ENCODE peak calls at places on chromosome 7, in ten cellular contexts. H is PC-9, Z is tibial nerve, P is cardiac muscle cell, T is psoas muscle, D is thoracic aorta, W is heart left ventricle, F is foreskin fibroblast, B is epithelial cell of esophagus, G is A549. K is an unnamed sample.

GRCh38 chr7:27254625-27255024 is 12.0 kb downstream of the EVX1 start:
- DNase-seq in Z (no peak), W (no peak), F (no peak), D (no peak), B (no peak), P (no peak), T (no peak), H (no peak), G (no peak), K (no peak)

GRCh38 chr7:21922605-21923004 is 23.1 kb downstream of the CDCA7L start:
- DNase-seq in B (no peak), T (no peak), W (no peak), P (no peak), Z (no peak), H (no peak), D (no peak), F (no peak), G (no peak), K (no peak)

GRCh38 chr7:151046603-151047573 is 1.4 kb upstream of the ASIC3 start:
- DNase-seq in Z (no peak), B (peak; percentile 56), H (peak; percentile 93), F (peak; percentile 52), W (no peak), T (peak; percentile 52), P (peak; percentile 71), D (no peak), G (no peak), K (no peak)

GRCh38 chr7:71776726-71777125 is 635.4 kb downstream of the CALN1 start:
- DNase-seq in B (no peak), D (no peak), G (no peak), F (no peak), T (no peak), Z (no peak), P (no peak), H (no peak), W (no peak), K (no peak)

GRCh38 chr7:116324582-116324981 is 114.2 kb downstream of the TES start:
- DNase-seq in Z (no peak), T (no peak), F (no peak), B (no peak), G (no peak), W (no peak), D (no peak), H (no peak), P (no peak), K (no peak)

GRCh38 chr7:240887-241421 is 48.6 kb downstream of the FAM20C start:
- DNase-seq in Z (no peak), W (no peak), B (peak; percentile 28), T (no peak), H (peak; percentile 88), G (no peak), P (no peak), F (no peak), D (no peak), K (no peak)

GRCh38 chr7:12949060-12950045 is 261.9 kb downstream of the ARL4A start:
- DNase-seq in T (no peak), D (no peak), F (no peak), H (no peak), G (no peak), P (no peak), W (no peak), B (peak; percentile 28), Z (no peak), K (no peak)

GRCh38 chr7:112707655-112708054 is 82.5 kb downstream of the TMEM168 start:
- DNase-seq in B (no peak), D (no peak), W (no peak), F (no peak), T (no peak), P (no peak), G (no peak), H (no peak), Z (no peak), K (no peak)

GRCh38 chr7:129933627-129934026 is 19.1 kb downstream of the UBE2H start:
- DNase-seq in P (no peak), D (no peak), T (no peak), H (no peak), W (no peak), Z (no peak), F (no peak), B (no peak), G (no peak), K (no peak)

GRCh38 chr7:96304573-96304972 is 17.3 kb downstream of the SLC25A13 start:
- DNase-seq in T (no peak), D (no peak), W (no peak), Z (no peak), G (no peak), P (no peak), F (no peak), B (peak; percentile 76), H (no peak), K (no peak)

GRCh38 chr7:50423860-50424259 is 26.3 kb downstream of the FIGNL1 start:
- DNase-seq in Z (no peak), H (no peak), B (no peak), G (no peak), D (no peak), F (no peak), W (no peak), P (no peak), T (no peak), K (no peak)
- TF ChIP-seq CTCF in Z (no peak), H (no peak), B (no peak), G (no peak), D (no peak), F (no peak), W (no peak), P (no peak), T (no peak), K (no peak)

DNA sequence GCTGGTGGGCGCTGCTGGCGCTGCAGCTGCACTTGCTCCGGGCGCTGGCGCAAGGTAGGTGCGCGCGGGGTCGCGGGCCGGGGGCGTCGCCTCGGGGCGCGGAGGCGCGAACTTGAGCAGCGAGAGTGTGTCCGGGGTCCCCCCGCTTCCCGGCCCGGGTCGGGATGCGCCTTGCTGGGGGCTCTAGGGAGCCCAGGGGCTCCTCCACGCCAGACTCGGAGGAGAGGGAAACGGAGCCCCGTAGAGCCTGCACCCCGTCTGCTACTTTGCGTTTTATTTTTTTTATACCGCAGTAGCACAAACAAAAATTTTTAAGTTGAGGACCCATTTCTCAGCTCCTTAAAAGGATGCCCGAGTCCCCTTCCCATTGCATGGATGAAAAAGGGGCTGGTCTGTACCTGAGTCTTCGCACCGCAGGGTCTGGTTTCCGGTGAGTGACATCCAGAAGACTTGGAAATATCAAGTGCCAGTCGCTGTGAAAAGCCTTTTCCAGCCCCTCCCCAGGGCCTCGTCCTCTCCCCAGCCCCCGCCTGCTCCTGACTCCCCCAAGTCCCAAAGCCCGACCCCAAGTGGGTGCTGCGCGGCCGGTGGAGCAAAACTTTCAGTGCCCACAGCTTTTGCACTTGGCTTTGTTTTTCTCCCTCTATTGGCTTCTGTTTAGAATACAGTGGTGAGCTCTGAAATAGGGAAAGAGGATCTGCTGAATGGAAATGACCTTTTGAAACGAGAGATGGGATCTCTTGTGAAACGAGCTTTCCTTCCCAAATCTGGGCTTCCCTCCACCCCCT is 973 bp downstream of the SDK1 start:
- DNase-seq in P (peak; percentile 28), W (no peak), T (no peak), F (peak; percentile 23), D (no peak), Z (no peak), B (peak; percentile 9), G (peak; percentile 37), H (no peak), K (peak; percentile 26)
- TF ChIP-seq CTCF in P (peak; percentile 29), W (no peak), T (no peak), F (no peak), D (peak; percentile 41), Z (peak; percentile 42), B (peak; percentile 28), G (no peak), H (no peak), K (no peak)

GRCh38 chr7:4302203-4302905 is 379.7 kb upstream of the FOXK1 start:
- DNase-seq in G (no peak), Z (no peak), T (no peak), F (no peak), W (no peak), B (no peak), H (no peak), D (no peak), P (no peak), K (no peak)

GRCh38 chr7:4297165-4297842 is 384.8 kb upstream of the FOXK1 start:
- DNase-seq in D (no peak), W (no peak), Z (no peak), G (no peak), P (no peak), F (no peak), B (no peak), H (no peak), T (no peak), K (no peak)

GRCh38 chr7:4299431-4299830 is 382.7 kb upstream of the FOXK1 start:
- DNase-seq in F (no peak), H (no peak), T (no peak), Z (no peak), P (no peak), D (no peak), G (no peak), B (no peak), W (no peak), K (no peak)

DNA sequence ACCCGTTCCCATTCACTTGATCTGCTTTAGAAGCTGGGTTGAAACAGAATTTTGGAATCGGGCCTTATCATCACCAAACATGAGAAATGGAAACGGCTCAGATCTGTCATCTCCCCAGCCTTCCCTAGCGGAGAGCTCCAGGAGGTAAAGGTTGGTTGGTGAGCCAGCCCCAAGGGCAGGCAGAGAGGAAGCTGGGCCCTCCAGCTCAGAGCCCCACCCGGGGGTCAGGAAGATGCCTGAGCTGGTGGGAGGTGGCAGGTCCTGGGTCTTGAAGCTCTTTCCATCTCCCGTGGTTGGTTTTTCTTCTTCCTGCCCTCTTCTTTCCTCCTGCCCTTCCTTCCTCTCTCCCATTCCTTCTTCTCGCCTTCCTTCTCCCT is 384.3 kb upstream of the FOXK1 start:
- DNase-seq in W (no peak), F (no peak), B (no peak), G (no peak), T (no peak), H (no peak), P (no peak), D (no peak), Z (no peak), K (no peak)
- TF ChIP-seq CTCF in W (no peak), F (no peak), B (no peak), G (no peak), T (no peak), H (no peak), P (no peak), D (no peak), Z (no peak), K (no peak)

DNA sequence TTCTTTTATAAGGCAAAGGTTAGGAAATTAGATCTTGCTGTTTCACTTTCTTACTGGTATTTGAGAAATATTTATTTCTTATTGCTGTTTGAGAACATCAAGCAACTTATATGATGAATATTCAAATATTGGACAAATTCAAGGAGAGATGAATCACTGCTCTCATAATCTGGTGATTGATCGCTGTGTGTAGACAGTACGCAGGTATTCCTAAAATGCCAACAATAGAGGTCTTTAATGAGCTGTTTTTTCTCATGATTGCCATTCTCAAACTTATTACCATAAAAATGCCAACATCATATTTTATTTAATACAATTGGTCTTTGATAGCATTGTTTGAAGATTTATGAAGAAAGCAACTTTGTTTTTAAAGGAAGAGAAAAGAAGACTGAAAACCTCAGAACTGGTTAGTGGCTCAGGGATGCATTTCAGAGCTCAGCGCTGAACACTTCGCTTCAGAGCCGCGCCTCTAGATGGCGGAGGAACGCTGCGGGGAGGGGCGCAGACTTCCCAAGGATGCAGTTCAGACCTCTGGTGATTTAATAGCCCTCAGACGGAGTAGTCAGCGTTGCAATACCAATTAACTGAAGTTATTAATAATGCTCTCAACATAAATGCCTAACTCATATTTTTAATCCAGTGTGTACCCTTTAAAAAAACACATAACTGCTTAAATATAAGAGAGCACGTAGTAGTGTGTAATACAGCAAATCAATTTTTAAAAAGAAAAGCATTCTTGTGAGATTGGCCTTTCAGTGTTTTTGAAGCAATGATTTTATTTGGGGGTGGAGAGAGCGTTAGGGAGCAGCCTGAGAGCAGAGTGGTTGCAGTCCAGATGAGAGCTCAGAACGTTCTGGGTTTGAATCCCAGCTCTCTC is 38.5 kb upstream of the STEAP4 start:
- DNase-seq in D (no peak), T (peak; percentile 57), Z (peak; percentile 45), H (no peak), P (peak; percentile 48), F (peak; percentile 21), G (peak; percentile 43), W (peak; percentile 53), B (peak; percentile 51), K (peak; percentile 62)
- TF ChIP-seq CTCF in D (no peak), T (peak; percentile 36), Z (peak; percentile 56), H (no peak), P (peak; percentile 66), F (peak; percentile 45), G (peak; percentile 42), W (peak; percentile 53), B (peak; percentile 66), K (no peak)